ENCODE peak calls at places on chromosomes 12 and 14, in five cellular contexts. V, G, Y, B and O are unnamed samples.

GRCh38 chr14:101705733-101706508 is 55.6 kb upstream of the PPP2R5C start:
- DNase-seq in G (peak; percentile 68), V (no peak), Y (peak; percentile 69), B (no peak), O (peak; percentile 61)

GRCh38 chr12:6165418-6165817 is 34.8 kb upstream of the CD9 start:
- DNase-seq in B (no peak), V (peak; percentile 80), Y (no peak), G (no peak), O (no peak)

GRCh38 chr14:99263564-99264330 is 8.2 kb downstream of the BCL11B start:
- DNase-seq in G (no peak), B (no peak), Y (no peak), V (no peak), O (no peak)

GRCh38 chr12:122726056-122726558 is 4.5 kb downstream of the HCAR1 start:
- DNase-seq in Y (peak; percentile 27), V (no peak), G (peak; percentile 42), B (no peak), O (peak; percentile 72)

GRCh38 chr14:69842671-69843407 is 36.4 kb upstream of the SMOC1 start:
- DNase-seq in Y (no peak), B (no peak), G (no peak), V (no peak), O (no peak)

GRCh38 chr14:50985816-50986396 is 41.6 kb upstream of the PYGL start:
- DNase-seq in Y (no peak), G (peak; percentile 56), B (no peak), V (no peak), O (no peak)

GRCh38 chr12:2110841-2111566 is 58.2 kb downstream of the CACNA1C start:
- DNase-seq in Y (no peak), B (no peak), G (no peak), V (no peak), O (no peak)

GRCh38 chr14:105927661-105928060 is 401.3 kb downstream of the TMEM121 start:
- DNase-seq in G (no peak), B (no peak), V (no peak), Y (no peak), O (no peak)

DNA sequence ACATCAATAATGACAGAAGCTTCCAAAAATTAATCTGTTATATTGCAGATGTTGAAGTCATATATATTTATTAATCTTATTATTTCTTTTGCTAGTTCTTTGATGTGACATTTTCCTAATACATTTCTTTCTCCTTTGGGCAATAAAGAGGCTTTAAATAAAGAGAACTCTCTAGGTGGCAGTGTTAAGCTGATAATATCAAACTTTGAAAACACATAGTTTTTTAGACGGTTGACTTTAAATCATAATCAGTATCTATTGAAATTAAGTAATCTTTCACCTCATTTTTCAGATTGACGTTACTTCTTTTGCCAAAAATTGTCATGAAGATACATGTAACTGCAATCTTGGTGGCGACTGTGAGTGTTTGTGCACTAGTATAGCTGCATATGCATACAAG is 130.9 kb upstream of the PTPRQ start:
- DNase-seq in G (no peak), V (no peak), Y (no peak), B (no peak), O (no peak)
- TF ChIP-seq CTCF in G (peak; percentile 39), V (peak; percentile 38), Y (no peak), B (no peak), O (peak; percentile 2)

DNA sequence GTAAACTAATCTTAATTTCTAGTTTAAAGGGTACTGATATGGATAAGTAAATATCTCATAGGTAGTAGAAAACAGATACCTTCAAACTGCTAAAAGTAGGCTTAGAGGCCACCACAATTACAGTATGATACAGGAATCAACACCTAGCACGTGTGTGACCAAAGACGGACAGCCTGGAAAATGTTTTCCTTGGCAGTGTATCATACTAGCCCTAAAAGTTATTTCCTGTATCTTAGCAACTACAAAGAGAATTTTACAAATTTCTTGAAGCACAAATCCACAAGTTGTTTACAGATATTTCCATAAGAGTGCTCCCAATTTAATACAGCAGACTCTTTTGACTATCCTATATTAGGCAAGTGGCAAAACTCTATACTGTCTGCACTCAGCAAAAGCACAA is 106.0 kb downstream of the ITPR2 start:
- DNase-seq in G (no peak), V (no peak), Y (no peak), B (no peak), O (no peak)
- H3K4me1 ChIP-seq in G (peaks cover 20% of the 10 kb centered on the region), V (peaks cover 4% of the 10 kb centered on the region), Y (no peaks in the 10 kb centered on the region), B (peaks cover 27% of the 10 kb centered on the region), O (peaks cover 19% of the 10 kb centered on the region)

GRCh38 chr14:94285158-94285557 is 7.9 kb downstream of the SERPINA10 start:
- DNase-seq in V (no peak), G (no peak), Y (no peak), B (no peak), O (no peak)
- H3K4me3 ChIP-seq in V (no peak overlapping the region), G (no peak overlapping the region), Y (no peak overlapping the region), B (no peak overlapping the region), O (no peak overlapping the region)

DNA sequence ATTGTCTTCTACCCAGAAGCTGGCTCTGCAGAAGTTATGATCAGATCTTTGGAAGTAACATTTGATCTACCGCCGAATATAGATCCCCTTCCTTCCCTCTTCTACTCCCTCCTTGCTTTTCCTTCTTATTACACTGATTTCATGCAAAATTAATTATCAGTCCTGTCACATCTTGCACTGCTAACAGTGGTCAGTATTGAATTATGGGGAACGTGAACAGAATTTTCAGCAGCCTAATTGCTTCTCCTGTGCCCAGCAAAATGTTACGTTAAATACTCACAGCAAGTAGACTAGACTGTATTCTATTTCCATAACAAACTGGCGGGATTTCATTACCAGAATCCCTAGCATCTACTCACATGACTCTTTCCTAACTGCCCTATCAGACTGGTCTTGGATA is 596.9 kb downstream of the DIO2 start:
- DNase-seq in G (no peak), B (no peak), Y (no peak), V (no peak), O (no peak)
- TF ChIP-seq CTCF in G (no peak), B (no peak), Y (no peak), V (no peak), O (no peak)